ENCODE peak calls at places on chromosomes 6 and 20, in nine cellular contexts. One of them, this sample, is unnamed.

GRCh38 chr20:5390719-5391118 is 74.0 kb upstream of the PROKR2 start:
- DNase-seq in breast epithelium: no peak
- DNase-seq in GM23248: no peak
- DNase-seq in right cardiac atrium: no peak
- DNase-seq in ascending aorta: no peak
- DNase-seq in substantia nigra: no peak
- DNase-seq in spleen: no peak
- DNase-seq in pancreas: no peak
- DNase-seq in left ventricle myocardium inferior: no peak
- DNase-seq in this sample: no peak

GRCh38 chr20:36394340-36394965 is 88.3 kb downstream of the DLGAP4 start:
- DNase-seq in spleen: no peak
- DNase-seq in substantia nigra: no peak
- DNase-seq in left ventricle myocardium inferior: no peak
- DNase-seq in right cardiac atrium: no peak
- DNase-seq in ascending aorta: no peak
- DNase-seq in breast epithelium: no peak
- DNase-seq in pancreas: no peak
- DNase-seq in GM23248: no peak
- DNase-seq in this sample: peak

GRCh38 chr6:40343318-40343886 is 243.8 kb downstream of the LRFN2 start:
- DNase-seq in pancreas: no peak
- DNase-seq in spleen: no peak
- DNase-seq in right cardiac atrium: no peak
- DNase-seq in GM23248: no peak
- DNase-seq in ascending aorta: no peak
- DNase-seq in substantia nigra: no peak
- DNase-seq in left ventricle myocardium inferior: no peak
- DNase-seq in breast epithelium: no peak
- DNase-seq in this sample: no peak

GRCh38 chr6:137893726-137894125 is 26.7 kb downstream of the TNFAIP3 start:
- DNase-seq in left ventricle myocardium inferior: no peak
- DNase-seq in substantia nigra: no peak
- DNase-seq in pancreas: no peak
- DNase-seq in GM23248: peak
- DNase-seq in ascending aorta: no peak
- DNase-seq in spleen: no peak
- DNase-seq in breast epithelium: no peak
- DNase-seq in right cardiac atrium: no peak
- DNase-seq in this sample: no peak

GRCh38 chr20:33392016-33392415 is 9.3 kb downstream of the CDK5RAP1 start:
- DNase-seq in spleen: no peak
- DNase-seq in breast epithelium: no peak
- DNase-seq in ascending aorta: no peak
- DNase-seq in right cardiac atrium: no peak
- DNase-seq in left ventricle myocardium inferior: no peak
- DNase-seq in GM23248: peak
- DNase-seq in pancreas: no peak
- DNase-seq in substantia nigra: no peak
- DNase-seq in this sample: no peak

GRCh38 chr6:162887981-162888689 is 160.4 kb downstream of the PACRG start:
- DNase-seq in left ventricle myocardium inferior: peak
- DNase-seq in right cardiac atrium: no peak
- DNase-seq in pancreas: no peak
- DNase-seq in breast epithelium: no peak
- DNase-seq in spleen: no peak
- DNase-seq in ascending aorta: no peak
- DNase-seq in substantia nigra: no peak
- DNase-seq in GM23248: no peak
- DNase-seq in this sample: no peak

GRCh38 chr20:42027746-42028268 is 409.6 kb upstream of the CHD6 start:
- DNase-seq in spleen: no peak
- DNase-seq in breast epithelium: no peak
- DNase-seq in GM23248: no peak
- DNase-seq in substantia nigra: no peak
- DNase-seq in pancreas: no peak
- DNase-seq in left ventricle myocardium inferior: no peak
- DNase-seq in right cardiac atrium: no peak
- DNase-seq in ascending aorta: no peak
- DNase-seq in this sample: peak

GRCh38 chr6:8810325-8810724 is 375.0 kb upstream of the SLC35B3 start:
- DNase-seq in substantia nigra: no peak
- DNase-seq in right cardiac atrium: no peak
- DNase-seq in left ventricle myocardium inferior: no peak
- DNase-seq in pancreas: no peak
- DNase-seq in ascending aorta: no peak
- DNase-seq in spleen: no peak
- DNase-seq in GM23248: no peak
- DNase-seq in breast epithelium: no peak
- DNase-seq in this sample: no peak

GRCh38 chr6:48068326-48069191 is 42.4 kb downstream of the PTCHD4 start:
- DNase-seq in spleen: peak
- DNase-seq in right cardiac atrium: peak
- DNase-seq in GM23248: peak
- DNase-seq in pancreas: peak
- DNase-seq in left ventricle myocardium inferior: no peak
- DNase-seq in substantia nigra: peak
- DNase-seq in breast epithelium: no peak
- DNase-seq in ascending aorta: no peak
- DNase-seq in this sample: peak

GRCh38 chr6:129630606-129631005 is 79.4 kb downstream of the ARHGAP18 start:
- DNase-seq in pancreas: no peak
- DNase-seq in spleen: no peak
- DNase-seq in right cardiac atrium: no peak
- DNase-seq in substantia nigra: no peak
- DNase-seq in left ventricle myocardium inferior: no peak
- DNase-seq in GM23248: no peak
- DNase-seq in ascending aorta: no peak
- DNase-seq in breast epithelium: no peak
- DNase-seq in this sample: no peak

GRCh38 chr6:161631676-161632194 is 357.9 kb upstream of the AGPAT4 start:
- DNase-seq in right cardiac atrium: no peak
- DNase-seq in GM23248: peak
- DNase-seq in ascending aorta: no peak
- DNase-seq in substantia nigra: no peak
- DNase-seq in pancreas: no peak
- DNase-seq in breast epithelium: no peak
- DNase-seq in left ventricle myocardium inferior: no peak
- DNase-seq in spleen: no peak
- DNase-seq in this sample: no peak

DNA sequence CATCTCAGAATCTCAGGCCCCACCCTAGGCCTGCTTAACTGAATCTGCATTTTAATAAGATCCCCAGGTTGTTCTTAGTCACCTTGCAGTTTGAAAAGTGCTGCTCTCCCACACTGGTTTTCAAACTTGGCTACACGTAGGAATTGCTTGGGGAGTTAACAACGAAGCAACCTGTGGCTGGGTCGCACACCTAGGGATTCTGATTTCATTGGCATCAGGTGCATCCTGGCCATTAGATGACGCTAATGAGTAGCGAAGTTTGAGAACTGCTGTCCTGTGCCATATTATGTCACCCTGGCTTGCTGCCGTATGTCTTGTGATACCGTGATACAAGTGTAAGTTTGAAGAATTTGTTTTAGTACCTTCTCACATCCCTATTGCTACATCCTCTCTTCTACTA is 28.2 kb upstream of the FUCA2 start:
- DNase-seq in left ventricle myocardium inferior: no peak
- DNase-seq in ascending aorta: no peak
- DNase-seq in spleen: no peak
- DNase-seq in pancreas: no peak
- DNase-seq in substantia nigra: no peak
- DNase-seq in right cardiac atrium: no peak
- DNase-seq in GM23248: no peak
- DNase-seq in breast epithelium: no peak
- DNase-seq in this sample: no peak
- H3K27ac ChIP-seq in left ventricle myocardium inferior: no peak
- H3K27ac ChIP-seq in ascending aorta: no peak
- H3K27ac ChIP-seq in spleen: peak
- H3K27ac ChIP-seq in pancreas: no peak
- H3K27ac ChIP-seq in substantia nigra: no peak
- H3K27ac ChIP-seq in right cardiac atrium: no peak
- H3K27ac ChIP-seq in GM23248: no peak
- H3K27ac ChIP-seq in breast epithelium: no peak
- H3K27ac ChIP-seq in this sample: no peak

GRCh38 chr20:62964700-62965099 is 12.2 kb downstream of the SLC17A9 start:
- DNase-seq in pancreas: peak
- DNase-seq in ascending aorta: no peak
- DNase-seq in right cardiac atrium: peak
- DNase-seq in GM23248: no peak
- DNase-seq in breast epithelium: no peak
- DNase-seq in left ventricle myocardium inferior: no peak
- DNase-seq in spleen: peak
- DNase-seq in substantia nigra: no peak
- DNase-seq in this sample: no peak
- H3K27ac ChIP-seq in pancreas: no peak
- H3K27ac ChIP-seq in ascending aorta: no peak
- H3K27ac ChIP-seq in right cardiac atrium: no peak
- H3K27ac ChIP-seq in GM23248: no peak
- H3K27ac ChIP-seq in breast epithelium: no peak
- H3K27ac ChIP-seq in left ventricle myocardium inferior: no peak
- H3K27ac ChIP-seq in spleen: no peak
- H3K27ac ChIP-seq in substantia nigra: no peak
- H3K27ac ChIP-seq in this sample: no peak

GRCh38 chr6:36975231-36976004 is 10.6 kb downstream of the MTCH1 start:
- DNase-seq in breast epithelium: no peak
- DNase-seq in ascending aorta: no peak
- DNase-seq in pancreas: no peak
- DNase-seq in spleen: peak
- DNase-seq in substantia nigra: no peak
- DNase-seq in right cardiac atrium: peak
- DNase-seq in GM23248: no peak
- DNase-seq in left ventricle myocardium inferior: no peak
- DNase-seq in this sample: no peak

GRCh38 chr6:36976931-36977330 is 9.1 kb downstream of the MTCH1 start:
- DNase-seq in ascending aorta: no peak
- DNase-seq in pancreas: no peak
- DNase-seq in substantia nigra: no peak
- DNase-seq in right cardiac atrium: no peak
- DNase-seq in GM23248: no peak
- DNase-seq in spleen: peak
- DNase-seq in breast epithelium: no peak
- DNase-seq in left ventricle myocardium inferior: no peak
- DNase-seq in this sample: no peak

GRCh38 chr6:36976005-36976261 is 10.1 kb downstream of the MTCH1 start:
- DNase-seq in breast epithelium: no peak
- DNase-seq in ascending aorta: no peak
- DNase-seq in GM23248: no peak
- DNase-seq in substantia nigra: no peak
- DNase-seq in left ventricle myocardium inferior: no peak
- DNase-seq in right cardiac atrium: no peak
- DNase-seq in pancreas: no peak
- DNase-seq in spleen: no peak
- DNase-seq in this sample: no peak

GRCh38 chr6:36977470-36977941 is 8.5 kb downstream of the MTCH1 start:
- DNase-seq in right cardiac atrium: peak
- DNase-seq in ascending aorta: no peak
- DNase-seq in pancreas: no peak
- DNase-seq in breast epithelium: no peak
- DNase-seq in left ventricle myocardium inferior: no peak
- DNase-seq in GM23248: peak
- DNase-seq in spleen: peak
- DNase-seq in substantia nigra: no peak
- DNase-seq in this sample: no peak

DNA sequence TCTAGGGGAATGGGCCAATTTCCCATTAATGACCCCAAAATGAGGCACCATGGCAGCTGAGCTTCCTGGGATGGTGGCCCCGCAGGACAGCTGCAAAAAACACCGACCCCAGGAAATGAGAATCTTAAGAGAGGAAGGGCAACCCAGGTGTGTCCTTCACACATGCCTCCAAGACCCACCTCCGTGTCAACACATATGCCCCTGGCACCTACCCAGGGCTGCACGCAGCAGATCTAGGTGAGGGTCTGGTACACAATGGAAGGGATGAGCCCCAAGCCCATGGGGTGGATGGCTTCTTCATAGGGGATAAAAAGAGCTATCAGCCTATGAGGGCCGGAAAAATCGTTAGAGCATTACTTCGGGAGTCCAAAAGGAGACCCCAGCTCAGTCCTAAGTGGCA is 9.5 kb downstream of the MTCH1 start:
- DNase-seq in left ventricle myocardium inferior: no peak
- DNase-seq in spleen: peak
- DNase-seq in right cardiac atrium: no peak
- DNase-seq in pancreas: no peak
- DNase-seq in substantia nigra: no peak
- DNase-seq in ascending aorta: no peak
- DNase-seq in breast epithelium: no peak
- DNase-seq in GM23248: no peak
- DNase-seq in this sample: no peak
- H3K27ac ChIP-seq in left ventricle myocardium inferior: peak
- H3K27ac ChIP-seq in spleen: no peak
- H3K27ac ChIP-seq in right cardiac atrium: peak
- H3K27ac ChIP-seq in pancreas: no peak
- H3K27ac ChIP-seq in substantia nigra: peak
- H3K27ac ChIP-seq in ascending aorta: no peak
- H3K27ac ChIP-seq in breast epithelium: peak
- H3K27ac ChIP-seq in GM23248: no peak
- H3K27ac ChIP-seq in this sample: no peak

GRCh38 chr20:62835931-62836861 is 19.3 kb downstream of the COL9A3 start:
- DNase-seq in substantia nigra: no peak
- DNase-seq in pancreas: no peak
- DNase-seq in breast epithelium: no peak
- DNase-seq in left ventricle myocardium inferior: no peak
- DNase-seq in right cardiac atrium: peak
- DNase-seq in ascending aorta: no peak
- DNase-seq in GM23248: peak
- DNase-seq in spleen: peak
- DNase-seq in this sample: peak
- H3K27ac ChIP-seq in substantia nigra: no peak
- H3K27ac ChIP-seq in pancreas: no peak
- H3K27ac ChIP-seq in breast epithelium: peak
- H3K27ac ChIP-seq in left ventricle myocardium inferior: no peak
- H3K27ac ChIP-seq in right cardiac atrium: no peak
- H3K27ac ChIP-seq in ascending aorta: no peak
- H3K27ac ChIP-seq in GM23248: no peak
- H3K27ac ChIP-seq in spleen: no peak
- H3K27ac ChIP-seq in this sample: no peak